ENCODE peak calls at places on chromosomes 13 and 19, in eight cellular contexts. H is lower leg skin; D is renal cortical epithelial cell; A is stimulated activated CD4-positive, alpha-beta T cell treated with anti-CD3 and anti-CD28 coated beads, Interleukin-4, amount 100 ng/mL, for 1 hour; F is EL; Q is DMS 273 treated with DMSO at 0.1 percent for 48 hours; W is CD8-positive, alpha-beta T cell; M is stromal cell of bone marrow. N is an unnamed sample.

GRCh38 chr19:49636230-49636932 is 3.6 kb downstream of the RRAS start:
- DNase-seq in F (no peak), M (no peak), W (no peak), H (no peak), D (no peak), A (no peak), Q (no peak), N (no peak)

GRCh38 chr19:54154603-54155345 is 4.7 kb downstream of the LENG1 start:
- DNase-seq in Q (no peak), D (no peak), M (no peak), A (peak), H (no peak), W (peak), F (peak), N (no peak)

GRCh38 chr13:108120332-108120731 is 95.0 kb downstream of the LIG4 start:
- DNase-seq in W (no peak), F (no peak), A (no peak), M (no peak), D (no peak), H (no peak), Q (no peak), N (no peak)

GRCh38 chr19:50894478-50895356 is 16.5 kb downstream of the KLK4 start:
- DNase-seq in W (no peak), A (no peak), F (no peak), H (no peak), D (no peak), Q (no peak), M (no peak), N (no peak)

GRCh38 chr13:91313103-91313502 is 34.4 kb upstream of the MIR17HG start:
- DNase-seq in Q (no peak), M (peak), A (no peak), H (no peak), W (peak), D (peak), F (peak), N (no peak)

GRCh38 chr19:35958660-35959039 is 22.5 kb downstream of the LRFN3 start:
- DNase-seq in A (no peak), D (no peak), F (no peak), Q (no peak), H (no peak), W (no peak), M (no peak), N (no peak)

GRCh38 chr13:91155512-91156114 is 191.9 kb upstream of the MIR17HG start:
- DNase-seq in Q (no peak), D (peak), W (no peak), F (no peak), A (no peak), M (no peak), H (no peak), N (no peak)

GRCh38 chr19:9132422-9132821 is 5.7 kb upstream of the OR7G3 start:
- DNase-seq in Q (no peak), H (no peak), D (no peak), F (peak), M (no peak), W (no peak), A (no peak), N (no peak)

GRCh38 chr19:46863818-46864629 is 3.2 kb downstream of the ARHGAP35 start:
- DNase-seq in A (no peak), Q (peak), M (no peak), H (peak), W (no peak), D (peak), F (peak), N (peak)

GRCh38 chr13:113474179-113474578 is 16.3 kb downstream of the DCUN1D2 start:
- DNase-seq in H (peak), F (peak), Q (no peak), D (no peak), A (no peak), M (no peak), W (no peak), N (no peak)

GRCh38 chr19:55552620-55553019 is 7.3 kb upstream of the SBK3 start:
- DNase-seq in F (peak), H (no peak), M (no peak), Q (no peak), A (no peak), D (peak), W (no peak), N (peak)

GRCh38 chr13:28621439-28621838 is 37.5 kb upstream of the POMP start:
- DNase-seq in H (no peak), F (no peak), M (no peak), Q (no peak), W (no peak), A (no peak), D (no peak), N (no peak)

GRCh38 chr19:19075126-19075525 is 11.3 kb downstream of the SLC25A42 start:
- DNase-seq in A (no peak), H (no peak), W (no peak), Q (no peak), D (no peak), M (no peak), F (no peak), N (no peak)

GRCh38 chr13:111210945-111211469 is 95.9 kb downstream of the ARHGEF7 start:
- DNase-seq in Q (no peak), W (no peak), A (no peak), D (no peak), H (no peak), M (no peak), F (no peak), N (no peak)

GRCh38 chr19:15860522-15860921 is 37.4 kb downstream of the CYP4F2 start:
- DNase-seq in F (no peak), Q (no peak), W (no peak), A (no peak), D (no peak), H (no peak), M (no peak), N (no peak)

GRCh38 chr13:111209613-111210012 is 94.5 kb downstream of the ARHGEF7 start:
- DNase-seq in Q (no peak), H (no peak), F (no peak), W (no peak), D (no peak), M (no peak), A (no peak), N (no peak)

GRCh38 chr19:56654151-56654550 is 11.2 kb downstream of the SMIM17 start:
- DNase-seq in A (no peak), F (no peak), Q (no peak), H (peak), M (no peak), W (no peak), D (no peak), N (no peak)

GRCh38 chr19:58556633-58557252 is 1.7 kb downstream of the UBE2M start:
- DNase-seq in W (no peak), M (no peak), F (no peak), A (no peak), D (no peak), Q (no peak), H (peak), N (no peak)

GRCh38 chr19:10292206-10292788 is 2.5 kb downstream of the ICAM5 start:
- DNase-seq in W (peak), A (peak), Q (no peak), M (no peak), D (peak), F (peak), H (peak), N (peak)

GRCh38 chr19:12400618-12401502 is at the start of gene ZNF799:
- DNase-seq in D (peak), H (peak), A (peak), Q (peak), F (peak), W (peak), M (peak), N (peak)

GRCh38 chr19:58003153-58003828 is 671 bp upstream of the ZNF606 start:
- DNase-seq in Q (no peak), F (peak), W (no peak), A (no peak), H (no peak), D (no peak), M (no peak), N (no peak)

GRCh38 chr13:64900039-64900438 is 2330.1 kb downstream of the PCDH9 start:
- DNase-seq in M (no peak), F (no peak), H (no peak), D (no peak), Q (no peak), A (no peak), W (no peak), N (no peak)

GRCh38 chr13:63190219-63190618 is 1774.6 kb upstream of the PCDH20 start:
- DNase-seq in H (no peak), M (no peak), W (no peak), F (peak), A (no peak), Q (no peak), D (peak), N (no peak)

GRCh38 chr13:113110048-113110851 is 4.7 kb downstream of the F7 start:
- DNase-seq in Q (no peak), M (no peak), D (no peak), H (peak), F (no peak), A (peak), W (peak), N (no peak)

GRCh38 chr13:44448875-44449274 is 75.3 kb downstream of the SERP2 start:
- DNase-seq in H (no peak), A (no peak), F (no peak), D (no peak), Q (no peak), M (no peak), W (no peak), N (no peak)

GRCh38 chr13:107882708-107883560 is 332.4 kb downstream of the LIG4 start:
- DNase-seq in W (no peak), F (no peak), D (no peak), H (no peak), A (no peak), Q (no peak), M (no peak), N (peak)

GRCh38 chr13:114081761-114082681 is 50.4 kb downstream of the RASA3 start:
- DNase-seq in W (no peak), M (no peak), D (no peak), F (no peak), A (no peak), Q (no peak), H (peak), N (no peak)

GRCh38 chr19:3783660-3784584 is 2.3 kb downstream of the MATK start:
- DNase-seq in M (no peak), H (no peak), W (peak), Q (no peak), A (peak), F (no peak), D (no peak), N (no peak)

GRCh38 chr19:49801966-49802661 is 11.0 kb downstream of the FUZ start:
- DNase-seq in D (peak), M (peak), A (no peak), Q (peak), W (no peak), F (peak), H (peak), N (peak)

GRCh38 chr19:54463531-54464043 is at the start of gene LENG9:
- DNase-seq in F (peak), M (peak), D (no peak), W (peak), H (peak), A (peak), Q (peak), N (peak)